ENCODE peak calls at places on chromosomes 1 and 21, in five cellular contexts. Q is PC-3; M is aorta; A is effector memory CD8-positive, alpha-beta T cell; L is natural killer cell. X is an unnamed sample.

GRCh38 chr1:179966551-179966950 is 11.9 kb downstream of the CEP350 start:
- ATAC-seq in Q (no peak), M (no peak), A (no peak), L (no peak), X (no peak)

GRCh38 chr1:67874501-67875111 is 41.3 kb upstream of the GNG12 start:
- ATAC-seq in Q (no peak), M (no peak), A (no peak), L (no peak), X (no peak)

GRCh38 chr1:180521474-180522203 is 19.3 kb upstream of the ACBD6 start:
- ATAC-seq in Q (no peak), M (no peak), A (no peak), L (no peak), X (no peak)

GRCh38 chr1:93999806-94000205 is 90.6 kb upstream of the GCLM start:
- ATAC-seq in Q (no peak), M (no peak), A (no peak), L (no peak), X (no peak)

GRCh38 chr1:24459551-24460266 is 42.9 kb upstream of the RCAN3 start:
- ATAC-seq in Q (no peak), M (no peak), A (no peak), L (no peak), X (no peak)

GRCh38 chr1:203140743-203141520 is 13.4 kb downstream of the ADORA1 start:
- ATAC-seq in Q (no peak), M (no peak), A (no peak), L (no peak), X (no peak)

GRCh38 chr1:167118188-167118587 is 24.3 kb downstream of the STYXL2 start:
- ATAC-seq in Q (no peak), M (no peak), A (no peak), L (no peak), X (no peak)

GRCh38 chr1:56370513-56370912 is 208.8 kb downstream of the PLPP3 start:
- ATAC-seq in Q (no peak), M (no peak), A (no peak), L (no peak), X (no peak)

GRCh38 chr1:154534263-154534844 is 24.1 kb downstream of the UBE2Q1 start:
- ATAC-seq in Q (peak; percentile 92), M (no peak), A (no peak), L (no peak), X (peak; percentile 83)

GRCh38 chr21:16708431-16708830 is 804.4 kb upstream of the CXADR start:
- ATAC-seq in Q (no peak), M (no peak), A (no peak), L (no peak), X (no peak)

GRCh38 chr21:41759214-41759840 is 7.5 kb downstream of the RIPK4 start:
- ATAC-seq in Q (peak; percentile 2), M (no peak), A (no peak), L (no peak), X (peak; percentile 59)

GRCh38 chr1:242198421-242198820 is 199.5 kb upstream of the MAP1LC3C start:
- ATAC-seq in Q (no peak), M (no peak), A (no peak), L (no peak), X (no peak)

GRCh38 chr1:198669771-198670170 is 30.9 kb downstream of the PTPRC start:
- ATAC-seq in Q (no peak), M (no peak), A (no peak), L (no peak), X (no peak)

GRCh38 chr1:223355699-223356098 is 8.3 kb downstream of the SUSD4 start:
- ATAC-seq in Q (no peak), M (no peak), A (no peak), L (no peak), X (no peak)

GRCh38 chr1:152907686-152908601 is at the start of gene IVL:
- ATAC-seq in Q (peak; percentile 53), M (no peak), A (no peak), L (no peak), X (peak; percentile 7)

GRCh38 chr1:46362158-46362557 is 21.6 kb downstream of the NSUN4 start:
- ATAC-seq in Q (no peak), M (no peak), A (no peak), L (no peak), X (no peak)

GRCh38 chr1:23576338-23577055 is 17.2 kb upstream of the ID3 start:
- ATAC-seq in Q (peak; percentile 32), M (peak; percentile 9), A (no peak), L (no peak), X (peak; percentile 39)

GRCh38 chr1:21536223-21536622 is 27.0 kb downstream of the ALPL start:
- ATAC-seq in Q (no peak), M (peak; percentile 45), A (no peak), L (no peak), X (no peak)

GRCh38 chr1:87864676-87865075 is 536.0 kb downstream of the LMO4 start:
- ATAC-seq in Q (no peak), M (no peak), A (no peak), L (no peak), X (no peak)

GRCh38 chr1:55257958-55258357 is 42.8 kb upstream of the USP24 start:
- ATAC-seq in Q (no peak), M (no peak), A (peak; percentile 96), L (peak; percentile 81), X (no peak)

GRCh38 chr1:246383217-246383616 is 123.9 kb downstream of the SMYD3 start:
- ATAC-seq in Q (no peak), M (no peak), A (no peak), L (no peak), X (no peak)

GRCh38 chr1:182861994-182862393 is 22.8 kb downstream of the DHX9 start:
- ATAC-seq in Q (no peak), M (no peak), A (no peak), L (no peak), X (peak; percentile 12)

GRCh38 chr1:24321712-24322635 is 2.8 kb downstream of the GRHL3 start:
- ATAC-seq in Q (no peak), M (peak; percentile 81), A (peak; percentile 89), L (peak; percentile 83), X (no peak)

GRCh38 chr1:41500378-41500777 is 15.9 kb upstream of the EDN2 start:
- ATAC-seq in Q (peak; percentile 58), M (peak; percentile 47), A (no peak), L (no peak), X (no peak)

GRCh38 chr1:27331922-27332321 is 9.9 kb upstream of the SYTL1 start:
- ATAC-seq in Q (no peak), M (no peak), A (no peak), L (no peak), X (no peak)

GRCh38 chr1:212536586-212536985 is 72.0 kb upstream of the ATF3 start:
- ATAC-seq in Q (no peak), M (no peak), A (no peak), L (no peak), X (no peak)

GRCh38 chr21:17451364-17451869 is 61.4 kb upstream of the CXADR start:
- ATAC-seq in Q (no peak), M (peak; percentile 73), A (no peak), L (no peak), X (no peak)

GRCh38 chr1:226652613-226653012 is 86.5 kb downstream of the ITPKB start:
- ATAC-seq in Q (no peak), M (no peak), A (no peak), L (no peak), X (no peak)

GRCh38 chr1:59350521-59350920 is 53.6 kb downstream of the FGGY start:
- ATAC-seq in Q (no peak), M (peak; percentile 38), A (no peak), L (no peak), X (no peak)

GRCh38 chr1:91655912-91656449 is 155.3 kb downstream of the CDC7 start:
- ATAC-seq in Q (no peak), M (no peak), A (no peak), L (no peak), X (no peak)

GRCh38 chr1:99758073-99758511 is 8.3 kb downstream of the FRRS1 start:
- ATAC-seq in Q (no peak), M (no peak), A (no peak), L (no peak), X (peak; percentile 47)

GRCh38 chr21:37555672-37556261 is 189.2 kb downstream of the DYRK1A start:
- ATAC-seq in Q (no peak), M (no peak), A (no peak), L (no peak), X (no peak)

GRCh38 chr1:172673761-172674160 is 14.9 kb downstream of the FASLG start:
- ATAC-seq in Q (peak; percentile 27), M (no peak), A (no peak), L (no peak), X (no peak)

GRCh38 chr1:41678141-41678878 is 193.8 kb upstream of the EDN2 start:
- ATAC-seq in Q (no peak), M (peak; percentile 39), A (peak; percentile 29), L (no peak), X (no peak)

GRCh38 chr1:9659328-9659727 is 7.8 kb downstream of the PIK3CD start:
- ATAC-seq in Q (no peak), M (no peak), A (no peak), L (no peak), X (peak; percentile 22)

X was measured in SK-N-SH treated with all-trans-retinoic acid at 6 μM for 48 hours.